ENCODE peak calls at places on chromosomes 6 and 20, in eight cellular contexts. Q is right lobe of liver, Z is A673, T is Peyer's patch, L is cardiac muscle cell, A is sigmoid colon, H is A549, U is breast epithelium. P is an unnamed sample. For H3K4me1, the result is how much of the 10 kb centered on the place peaks cover.

GRCh38 chr6:166341915-166342292 is 441 bp downstream of the SFT2D1 start:
- DNase-seq in Q (no peak), Z (peak), T (no peak), L (no peak), A (no peak), H (no peak), U (no peak), P (no peak)

GRCh38 chr20:58573257-58573656 is 58.1 kb upstream of the APCDD1L start:
- DNase-seq in Q (no peak), Z (no peak), T (no peak), L (no peak), A (no peak), H (no peak), U (no peak), P (no peak)

GRCh38 chr6:1856381-1856780 is 246.7 kb downstream of the FOXC1 start:
- DNase-seq in Q (no peak), Z (peak), T (peak), L (no peak), A (no peak), H (no peak), U (no peak), P (peak)

GRCh38 chr6:166936079-166936787 is 20.1 kb downstream of the RNASET2 start:
- DNase-seq in Q (no peak), Z (no peak), T (peak), L (no peak), A (no peak), H (no peak), U (no peak), P (no peak)

GRCh38 chr20:51470521-51470875 is 72.0 kb downstream of the NFATC2 start:
- DNase-seq in Q (no peak), Z (no peak), T (no peak), L (no peak), A (no peak), H (no peak), U (no peak), P (no peak)

GRCh38 chr6:44223471-44224153 is at the start of gene SLC29A1:
- DNase-seq in Q (peak), Z (peak), T (peak), L (peak), A (peak), H (peak), U (peak), P (peak)

GRCh38 chr20:3161316-3162079 is 1.8 kb upstream of the FASTKD5 start:
- DNase-seq in Q (no peak), Z (no peak), T (no peak), L (no peak), A (no peak), H (no peak), U (no peak), P (no peak)

GRCh38 chr6:170522565-170523183 is 30.4 kb downstream of the PSMB1 start:
- DNase-seq in Q (no peak), Z (peak), T (no peak), L (peak), A (no peak), H (peak), U (no peak), P (no peak)

GRCh38 chr20:36836591-36837329 is 39.2 kb upstream of the TLDC2 start:
- DNase-seq in Q (peak), Z (peak), T (peak), L (peak), A (peak), H (peak), U (no peak), P (no peak)

GRCh38 chr6:155693573-155694428 is 238.2 kb upstream of the NOX3 start:
- DNase-seq in Q (no peak), Z (no peak), T (no peak), L (peak), A (no peak), H (no peak), U (no peak), P (no peak)

GRCh38 chr6:170074435-170074834 is 216.4 kb downstream of the DLL1 start:
- DNase-seq in Q (no peak), Z (no peak), T (no peak), L (no peak), A (peak), H (no peak), U (no peak), P (no peak)

GRCh38 chr6:39365281-39366074 is 43.0 kb upstream of the KCNK16 start:
- DNase-seq in Q (no peak), Z (peak), T (no peak), L (no peak), A (no peak), H (no peak), U (no peak), P (no peak)

GRCh38 chr20:39986231-39986904 is 702.7 kb downstream of the MAFB start:
- DNase-seq in Q (peak), Z (peak), T (no peak), L (peak), A (peak), H (peak), U (no peak), P (peak)

GRCh38 chr6:85450578-85450884 is 648 bp downstream of the NT5E start:
- DNase-seq in Q (no peak), Z (no peak), T (no peak), L (no peak), A (no peak), H (no peak), U (no peak), P (no peak)

GRCh38 chr6:85452441-85452881 is 2.6 kb downstream of the NT5E start:
- DNase-seq in Q (no peak), Z (no peak), T (no peak), L (no peak), A (no peak), H (peak), U (no peak), P (no peak)

GRCh38 chr6:85449818-85450577 is at the start of gene NT5E:
- DNase-seq in Q (peak), Z (peak), T (peak), L (peak), A (peak), H (peak), U (peak), P (peak)

GRCh38 chr6:85451586-85452306 is 1.9 kb downstream of the NT5E start:
- DNase-seq in Q (no peak), Z (no peak), T (no peak), L (no peak), A (no peak), H (peak), U (no peak), P (no peak)

DNA sequence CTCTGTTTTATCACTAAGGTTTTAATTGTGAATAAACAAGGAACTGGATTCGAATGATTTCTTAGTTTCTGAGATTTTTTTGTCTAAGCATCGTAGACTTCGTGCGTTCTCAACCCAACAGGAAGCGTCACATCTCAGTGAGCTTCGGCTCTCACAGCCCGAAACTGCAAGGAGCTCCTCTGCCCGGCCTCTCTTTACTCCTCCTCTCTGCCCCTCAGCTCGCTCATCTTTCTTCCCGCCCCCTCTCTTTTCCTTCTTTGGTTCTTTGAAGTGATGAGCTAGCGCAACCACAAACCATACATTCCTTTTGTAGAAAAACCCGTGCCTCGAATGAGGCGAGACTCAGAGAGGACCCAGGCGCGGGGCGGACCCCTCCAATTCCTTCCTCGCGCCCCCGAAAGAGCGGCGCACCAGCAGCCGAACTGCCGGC is 480 bp upstream of the NT5E start:
- DNase-seq in Q (no peak), Z (peak), T (peak), L (peak), A (peak), H (peak), U (no peak), P (no peak)
- H3K4me3 ChIP-seq in Q (peak), Z (peak), T (peak), L (peak), A (peak), H (peak), U (peak), P (peak)

DNA sequence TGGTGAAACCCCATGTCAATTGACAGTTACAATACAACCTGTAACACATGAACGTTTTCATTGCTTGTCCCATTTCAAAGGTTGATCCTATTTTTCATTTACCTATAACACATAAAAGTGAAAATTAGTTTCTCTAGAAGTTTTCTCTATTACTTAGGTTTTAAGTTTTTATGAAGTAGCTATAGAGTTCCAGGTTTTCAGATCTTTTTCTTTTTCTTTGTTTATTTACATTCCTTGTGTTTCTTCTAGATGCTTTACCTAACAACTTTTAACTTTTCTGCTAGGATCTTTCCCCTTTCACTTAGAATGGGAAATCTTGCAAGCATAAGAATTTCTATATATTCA is 232.6 kb downstream of the PLCB1 start:
- DNase-seq in Q (no peak), Z (no peak), T (no peak), L (no peak), A (no peak), H (no peak), U (no peak), P (no peak)
- H3K27ac ChIP-seq in Q (no peak), Z (no peak), T (no peak), L (no peak), A (no peak), H (no peak), U (no peak), P (no peak)

DNA sequence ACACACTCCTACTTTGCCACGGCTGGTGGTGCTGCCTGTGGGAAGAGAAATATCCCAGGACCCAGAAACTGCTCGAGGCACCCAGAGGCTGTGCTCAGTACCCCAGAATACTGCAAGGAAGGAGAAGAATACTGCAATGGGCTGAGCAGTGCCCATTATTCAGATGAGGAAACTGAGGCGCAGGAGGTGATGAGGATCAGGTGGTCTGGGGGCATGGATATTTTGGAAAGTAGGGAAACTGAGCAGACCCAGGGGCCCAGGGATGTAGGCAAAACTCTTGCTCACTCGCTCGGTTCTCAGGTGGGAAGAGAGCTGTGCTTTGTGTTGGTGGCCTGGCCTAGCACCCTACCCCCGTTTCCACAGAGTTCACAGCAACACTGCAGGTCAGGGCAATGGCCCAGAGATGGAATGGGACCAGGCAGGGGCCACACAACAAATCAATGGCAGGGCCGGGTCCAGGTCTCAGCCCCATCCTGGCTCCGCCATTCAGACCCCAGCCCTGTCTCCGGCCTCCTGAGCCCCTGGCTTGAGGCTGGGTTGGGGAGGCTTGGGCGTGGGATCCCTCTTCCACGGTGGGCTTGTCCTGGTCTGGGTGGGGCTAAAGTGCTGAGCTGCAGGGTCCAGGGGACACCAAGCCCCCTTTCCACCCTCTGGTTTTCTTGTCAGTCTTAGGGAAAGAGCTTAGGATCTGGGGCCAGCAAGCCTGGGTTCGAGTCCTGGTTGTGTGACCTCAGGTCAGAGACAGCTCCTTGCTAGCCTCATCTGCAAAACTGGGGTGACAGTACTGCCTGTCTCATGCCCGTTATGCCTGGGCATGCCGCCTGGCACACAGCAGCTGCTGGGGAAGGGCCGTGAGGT is 33.9 kb downstream of the SUN5 start:
- DNase-seq in Q (no peak), Z (no peak), T (no peak), L (no peak), A (peak), H (no peak), U (no peak), P (no peak)
- H3K4me1 ChIP-seq in Q (under half), Z (under half), T (under half), L (under half), A (under half), H (under half), U (under half), P (under half)

GRCh38 chr6:32183030-32183429 is 1.0 kb downstream of the AGER start:
- DNase-seq in Q (no peak), Z (no peak), T (no peak), L (no peak), A (no peak), H (no peak), U (no peak), P (no peak)

GRCh38 chr6:32181148-32181702 is 2.8 kb downstream of the AGER start:
- DNase-seq in Q (no peak), Z (no peak), T (no peak), L (no peak), A (no peak), H (no peak), U (no peak), P (no peak)

GRCh38 chr6:32183483-32184083 is 470 bp downstream of the AGER start:
- DNase-seq in Q (no peak), Z (no peak), T (no peak), L (no peak), A (no peak), H (no peak), U (no peak), P (no peak)

GRCh38 chr6:32182617-32183016 is 1.4 kb downstream of the AGER start:
- DNase-seq in Q (no peak), Z (no peak), T (no peak), L (no peak), A (no peak), H (no peak), U (no peak), P (no peak)

DNA sequence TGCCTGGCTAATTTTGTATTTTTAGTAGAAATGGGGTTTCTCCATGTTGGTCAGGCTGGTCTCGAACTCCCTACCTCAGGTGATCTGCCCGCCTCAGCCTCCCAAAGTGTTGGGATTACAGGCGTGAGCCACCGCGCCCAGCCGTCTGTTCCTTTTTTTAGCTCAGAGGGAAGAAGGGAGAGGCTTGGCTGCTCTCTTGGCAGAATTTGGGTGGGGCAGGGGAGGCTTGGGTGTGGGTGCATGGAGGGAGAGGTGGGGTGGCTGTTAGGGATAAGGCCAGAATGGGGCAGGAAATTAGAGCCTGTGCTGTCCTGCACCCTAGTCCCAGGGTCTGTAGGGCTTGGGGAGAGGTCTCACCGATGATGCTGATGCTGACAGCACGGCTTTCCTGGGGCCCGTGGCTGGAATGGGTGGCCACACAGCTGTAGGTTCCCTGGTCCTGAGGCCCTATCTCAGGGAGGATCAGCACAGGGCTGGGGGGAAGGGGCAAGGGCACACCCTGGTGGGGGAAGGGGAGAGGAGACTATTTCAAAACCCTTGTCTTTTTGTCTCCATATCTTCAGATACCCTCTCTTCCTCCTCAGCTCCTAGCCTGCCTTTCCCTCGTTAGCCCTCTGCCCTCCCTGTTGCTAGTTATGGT is 2.0 kb downstream of the AGER start:
- DNase-seq in Q (no peak), Z (no peak), T (no peak), L (no peak), A (no peak), H (no peak), U (no peak), P (no peak)
- H3K4me3 ChIP-seq in Q (no peak), Z (no peak), T (no peak), L (no peak), A (no peak), H (no peak), U (no peak), P (no peak)

DNA sequence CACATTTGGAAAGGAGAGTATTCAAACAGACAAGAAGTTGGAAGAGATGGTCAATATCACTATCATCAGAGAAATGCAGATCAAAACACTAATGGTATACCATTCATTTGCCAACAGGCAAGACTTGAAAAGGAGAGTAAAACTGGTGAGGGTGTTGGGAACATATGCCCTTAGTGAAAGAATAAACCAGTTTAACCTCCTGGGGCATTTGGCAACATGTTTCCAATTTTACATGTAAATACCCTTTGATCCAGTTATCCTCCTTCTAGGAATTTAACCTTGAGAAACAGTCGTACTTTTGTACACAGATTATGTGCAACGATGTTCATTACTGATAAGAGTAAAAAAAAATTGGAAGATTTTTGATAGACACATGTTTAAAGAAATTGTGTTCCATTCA is 34.1 kb upstream of the OCSTAMP start:
- DNase-seq in Q (no peak), Z (no peak), T (no peak), L (no peak), A (no peak), H (no peak), U (no peak), P (no peak)
- H3K27ac ChIP-seq in Q (no peak), Z (no peak), T (no peak), L (no peak), A (no peak), H (no peak), U (no peak), P (no peak)

GRCh38 chr6:107591346-107591745 is 101.4 kb downstream of the SOBP start:
- DNase-seq in Q (no peak), Z (no peak), T (no peak), L (no peak), A (no peak), H (no peak), U (no peak), P (no peak)
- H3K4me1 ChIP-seq in Q (under half), Z (under half), T (under half), L (under half), A (under half), H (under half), U (under half), P (under half)

GRCh38 chr6:161413361-161413771 is 139.5 kb upstream of the AGPAT4 start:
- DNase-seq in Q (no peak), Z (no peak), T (no peak), L (no peak), A (no peak), H (no peak), U (no peak), P (no peak)

GRCh38 chr6:161414800-161415199 is 140.9 kb upstream of the AGPAT4 start:
- DNase-seq in Q (no peak), Z (no peak), T (no peak), L (no peak), A (no peak), H (no peak), U (no peak), P (no peak)

GRCh38 chr6:161415302-161415855 is 141.5 kb upstream of the AGPAT4 start:
- DNase-seq in Q (no peak), Z (no peak), T (no peak), L (no peak), A (no peak), H (no peak), U (no peak), P (no peak)

GRCh38 chr6:161412795-161413194 is 138.9 kb upstream of the AGPAT4 start:
- DNase-seq in Q (no peak), Z (no peak), T (no peak), L (no peak), A (no peak), H (no peak), U (no peak), P (no peak)

GRCh38 chr6:161414180-161414579 is 140.3 kb upstream of the AGPAT4 start:
- DNase-seq in Q (peak), Z (no peak), T (no peak), L (no peak), A (no peak), H (no peak), U (no peak), P (no peak)
- H3K4me3 ChIP-seq in Q (no peak), Z (no peak), T (no peak), L (no peak), A (no peak), H (no peak), U (no peak), P (no peak)

GRCh38 chr20:63210011-63210605 is 5.8 kb downstream of the YTHDF1 start:
- DNase-seq in Q (no peak), Z (no peak), T (no peak), L (no peak), A (no peak), H (no peak), U (no peak), P (no peak)
- H3K27ac ChIP-seq in Q (no peak), Z (no peak), T (no peak), L (no peak), A (no peak), H (no peak), U (no peak), P (no peak)

DNA sequence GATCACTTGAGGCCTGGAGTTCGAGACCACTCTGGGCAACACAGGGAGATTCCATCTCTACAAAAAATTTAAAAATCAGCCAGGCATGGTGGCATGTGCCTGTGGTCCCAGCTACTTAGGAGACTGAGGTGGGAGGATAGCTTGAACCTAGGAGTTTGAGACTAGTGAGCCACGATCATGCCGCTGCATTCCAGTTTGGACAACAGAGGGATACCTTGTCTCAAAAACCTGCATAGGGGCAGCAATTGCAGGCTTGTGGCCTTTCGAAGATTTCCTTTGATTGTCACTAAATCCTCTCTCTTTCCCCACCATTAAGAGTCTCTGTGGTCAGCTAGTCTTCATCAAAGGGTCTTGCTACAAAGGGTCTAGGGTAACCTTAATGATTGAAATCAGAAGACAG is 60.3 kb downstream of the UTRN start:
- DNase-seq in Q (no peak), Z (no peak), T (no peak), L (no peak), A (no peak), H (no peak), U (no peak), P (no peak)
- H3K4me1 ChIP-seq in Q (under half), Z (half or more), T (under half), L (under half), A (under half), H (half or more), U (under half), P (under half)

GRCh38 chr6:73655341-73655917 is 1.6 kb upstream of the SLC17A5 start:
- DNase-seq in Q (no peak), Z (no peak), T (no peak), L (no peak), A (no peak), H (no peak), U (no peak), P (no peak)
- H3K4me3 ChIP-seq in Q (peak), Z (no peak), T (no peak), L (no peak), A (peak), H (peak), U (no peak), P (peak)